ENCODE peak calls at places on chromosomes 4 and X, in ten cellular contexts. E is hepatocyte, R is fibroblast of pulmonary artery, D is foreskin keratinocyte, X is WTC11, H is A549, L is endothelial cell, P is lung, W is astrocyte of the spinal cord, F is uterus. O is an unnamed sample.

GRCh38 chrX:131521824-131522223 is 22.1 kb upstream of the OR13H1 start:
- DNase-seq in E (no peak), R (no peak), D (no peak), X (no peak), H (no peak), L (no peak), P (no peak), W (no peak), F (no peak), O (no peak)

GRCh38 chr4:119299221-119300071 is 22.5 kb downstream of the FABP2 start:
- DNase-seq in E (peak; percentile 31), R (peak; percentile 18), D (peak; percentile 29), X (no peak), H (no peak), L (no peak), P (no peak), W (peak; percentile 28), F (no peak), O (no peak)

GRCh38 chr4:42865572-42866189 is 26.8 kb upstream of the GRXCR1 start:
- DNase-seq in E (peak; percentile 74), R (peak; percentile 67), D (peak; percentile 33), X (peak; percentile 55), H (peak; percentile 0), L (peak; percentile 63), P (peak; percentile 63), W (peak; percentile 48), F (peak; percentile 25), O (peak; percentile 46)

GRCh38 chr4:71553605-71554004 is 214.8 kb downstream of the SLC4A4 start:
- DNase-seq in E (peak; percentile 46), R (peak; percentile 56), D (no peak), X (no peak), H (no peak), L (no peak), P (no peak), W (peak; percentile 47), F (no peak), O (no peak)

GRCh38 chrX:39869846-39870601 is 227.7 kb downstream of the BCOR start:
- DNase-seq in E (no peak), R (peak; percentile 52), D (peak; percentile 50), X (no peak), H (peak; percentile 10), L (no peak), P (no peak), W (peak; percentile 44), F (no peak), O (no peak)

GRCh38 chr4:57151481-57151880 is 41.3 kb upstream of the IGFBP7 start:
- DNase-seq in E (no peak), R (peak; percentile 32), D (peak; percentile 73), X (no peak), H (no peak), L (no peak), P (no peak), W (no peak), F (no peak), O (no peak)

GRCh38 chrX:20515841-20516461 is 249.2 kb upstream of the RPS6KA3 start:
- DNase-seq in E (peak; percentile 51), R (peak; percentile 85), D (peak; percentile 91), X (no peak), H (peak; percentile 22), L (no peak), P (no peak), W (peak; percentile 87), F (no peak), O (no peak)

GRCh38 chr4:89509708-89510269 is 202.2 kb upstream of the GPRIN3 start:
- DNase-seq in E (no peak), R (peak; percentile 90), D (peak; percentile 71), X (no peak), H (no peak), L (no peak), P (no peak), W (peak; percentile 63), F (no peak), O (no peak)

GRCh38 chr4:115249808-115250207 is 136.4 kb upstream of the NDST4 start:
- DNase-seq in E (no peak), R (no peak), D (peak; percentile 70), X (no peak), H (no peak), L (no peak), P (no peak), W (no peak), F (no peak), O (no peak)

GRCh38 chr4:183503497-183504063 is 1.3 kb upstream of the ING2 start:
- DNase-seq in E (no peak), R (peak; percentile 3), D (peak; percentile 42), X (no peak), H (peak; percentile 18), L (no peak), P (no peak), W (no peak), F (no peak), O (no peak)

GRCh38 chrX:122586831-122587230 is 597.2 kb upstream of the GRIA3 start:
- DNase-seq in E (no peak), R (peak; percentile 0), D (no peak), X (no peak), H (no peak), L (no peak), P (no peak), W (peak; percentile 39), F (no peak), O (no peak)

GRCh38 chrX:21730011-21730410 is 27.9 kb downstream of the SMPX start:
- DNase-seq in E (no peak), R (no peak), D (no peak), X (no peak), H (no peak), L (no peak), P (no peak), W (no peak), F (no peak), O (no peak)

GRCh38 chr4:5888222-5888701 is 4.6 kb downstream of the CRMP1 start:
- DNase-seq in E (peak; percentile 68), R (no peak), D (no peak), X (peak; percentile 75), H (no peak), L (peak; percentile 53), P (no peak), W (no peak), F (no peak), O (peak; percentile 87)

GRCh38 chr4:123553279-123553678 is 156.7 kb downstream of the SPRY1 start:
- DNase-seq in E (no peak), R (no peak), D (no peak), X (no peak), H (no peak), L (no peak), P (no peak), W (no peak), F (no peak), O (no peak)

GRCh38 chr4:141056473-141056872 is 76.8 kb downstream of the RNF150 start:
- DNase-seq in E (no peak), R (no peak), D (no peak), X (no peak), H (no peak), L (no peak), P (no peak), W (no peak), F (no peak), O (no peak)

GRCh38 chr4:84235545-84235944 is 263.5 kb downstream of the NKX6-1 start:
- DNase-seq in E (no peak), R (no peak), D (no peak), X (no peak), H (no peak), L (no peak), P (no peak), W (no peak), F (no peak), O (no peak)

GRCh38 chrX:52280812-52281211 is 88.0 kb upstream of the XAGE2 start:
- DNase-seq in E (no peak), R (no peak), D (no peak), X (no peak), H (no peak), L (no peak), P (no peak), W (no peak), F (no peak), O (no peak)

GRCh38 chr4:113358784-113359183 is 309.3 kb downstream of the ANK2 start:
- DNase-seq in E (no peak), R (peak; percentile 11), D (no peak), X (no peak), H (no peak), L (no peak), P (no peak), W (no peak), F (no peak), O (no peak)
- TF ChIP-seq CTCF in E (no peak), R (no peak), D (peak; percentile 25), X (no peak), H (peak; percentile 16), L (no peak), P (no peak), W (peak; percentile 10), F (no peak), O (no peak)

DNA sequence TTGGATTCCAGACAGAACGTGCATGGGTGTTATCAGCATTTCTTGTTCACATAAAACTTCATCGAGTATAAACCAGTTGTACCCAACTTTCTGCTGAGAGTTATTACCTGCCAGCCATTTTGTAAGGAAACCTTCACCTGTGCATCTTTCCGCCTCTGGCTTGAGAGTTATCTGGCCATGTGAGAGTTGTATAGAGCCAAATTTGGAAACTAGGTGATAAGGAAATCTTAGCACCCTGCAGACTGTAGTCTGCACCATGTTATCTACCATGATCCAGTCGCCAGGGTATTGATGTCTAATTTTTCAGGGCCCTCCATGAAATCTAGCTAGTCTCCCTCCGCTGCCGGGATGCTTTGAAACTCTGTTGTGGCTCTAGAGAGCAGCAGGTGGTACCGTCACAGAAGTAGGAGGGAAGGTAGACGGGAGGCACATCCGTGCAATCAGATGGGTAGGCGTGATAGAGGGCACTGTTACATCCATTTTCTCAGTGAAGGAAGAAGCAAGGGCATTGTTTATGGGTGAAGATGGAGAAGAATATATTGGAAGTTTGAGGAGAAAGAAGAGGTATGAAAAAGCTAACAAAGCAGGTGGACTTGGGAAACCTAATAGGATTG is 1.2 kb downstream of the ANAPC4 start:
- DNase-seq in E (no peak), R (no peak), D (peak; percentile 13), X (no peak), H (no peak), L (no peak), P (no peak), W (no peak), F (no peak), O (no peak)
- TF ChIP-seq CTCF in E (no peak), R (no peak), D (no peak), X (no peak), H (no peak), L (no peak), P (no peak), W (no peak), F (no peak), O (no peak)

GRCh38 chrX:101617211-101618191 is at the start of gene ARMCX6:
- DNase-seq in E (peak; percentile 89), R (peak; percentile 76), D (peak; percentile 30), X (peak; percentile 48), H (peak; percentile 70), L (peak; percentile 57), P (peak; percentile 70), W (peak; percentile 73), F (peak; percentile 81), O (peak; percentile 71)
- TF ChIP-seq CTCF in E (peak; percentile 46), R (peak; percentile 24), D (peak; percentile 44), X (no peak), H (peak; percentile 42), L (peak; percentile 36), P (no peak), W (peak; percentile 48), F (no peak), O (peak; percentile 18)

DNA sequence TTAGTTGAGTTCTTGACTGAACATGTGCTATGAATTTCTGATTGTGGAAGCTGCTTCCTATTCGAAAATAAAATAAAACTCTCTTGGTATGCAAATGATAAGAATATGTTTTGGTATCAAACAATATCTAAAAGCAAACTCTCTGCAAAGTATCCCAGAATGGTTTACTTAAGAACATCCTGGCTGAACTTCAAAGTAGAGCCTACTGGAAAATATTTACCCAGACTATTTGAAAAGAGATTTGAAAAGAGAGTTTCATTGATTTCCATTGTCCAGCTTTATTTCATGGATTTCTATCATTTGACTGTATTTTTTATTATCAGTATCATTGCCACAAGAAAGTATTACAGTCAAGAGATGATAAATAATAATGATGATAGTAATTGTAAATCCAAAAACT is 171.1 kb upstream of the SLC7A11 start:
- DNase-seq in E (no peak), R (no peak), D (no peak), X (no peak), H (no peak), L (no peak), P (no peak), W (no peak), F (no peak), O (no peak)
- TF ChIP-seq CTCF in E (no peak), R (no peak), D (no peak), X (no peak), H (no peak), L (no peak), P (no peak), W (no peak), F (no peak), O (no peak)